ENCODE peak calls at places on chromosome 1, in ten cellular contexts. H, P, V, C, A, M, K, J, X and D are unnamed samples.

GRCh38 chr1:166950156-166950555 is 25.2 kb downstream of the ILDR2 start:
- DNase-seq in H (no peak), P (no peak), V (no peak), C (peak; percentile 47), A (no peak), M (no peak), K (no peak), J (no peak), X (no peak), D (no peak)

GRCh38 chr1:185398599-185398998 is 81.6 kb upstream of the IVNS1ABP start:
- DNase-seq in H (no peak), P (no peak), V (no peak), C (no peak), A (no peak), M (no peak), K (no peak), J (no peak), X (no peak), D (no peak)

GRCh38 chr1:183239220-183239742 is 53.2 kb downstream of the LAMC2 start:
- DNase-seq in H (no peak), P (no peak), V (no peak), C (no peak), A (no peak), M (no peak), K (no peak), J (no peak), X (no peak), D (no peak)

GRCh38 chr1:217343907-217344306 is 287.0 kb downstream of the GPATCH2 start:
- DNase-seq in H (no peak), P (no peak), V (no peak), C (peak; percentile 43), A (no peak), M (no peak), K (no peak), J (no peak), X (no peak), D (no peak)

GRCh38 chr1:8017495-8018310 is 8.4 kb downstream of the ERRFI1 start:
- DNase-seq in H (no peak), P (peak; percentile 37), V (peak; percentile 68), C (no peak), A (no peak), M (no peak), K (no peak), J (peak; percentile 68), X (no peak), D (no peak)

GRCh38 chr1:9841460-9841859 is 17.7 kb upstream of the CLSTN1 start:
- DNase-seq in H (no peak), P (no peak), V (no peak), C (no peak), A (no peak), M (no peak), K (no peak), J (no peak), X (no peak), D (no peak)

GRCh38 chr1:68808351-68808750 is 311.5 kb upstream of the DEPDC1 start:
- DNase-seq in H (no peak), P (no peak), V (peak; percentile 22), C (no peak), A (no peak), M (no peak), K (no peak), J (no peak), X (no peak), D (no peak)

GRCh38 chr1:193479187-193479586 is 292.8 kb upstream of the B3GALT2 start:
- DNase-seq in H (no peak), P (no peak), V (no peak), C (no peak), A (no peak), M (peak; percentile 16), K (no peak), J (no peak), X (peak; percentile 6), D (no peak)

GRCh38 chr1:59707216-59707615 is 107.5 kb upstream of the HOOK1 start:
- DNase-seq in H (no peak), P (peak; percentile 55), V (peak; percentile 98), C (no peak), A (peak; percentile 31), M (no peak), K (peak; percentile 97), J (peak; percentile 97), X (no peak), D (no peak)

GRCh38 chr1:3780901-3781300 is 8.4 kb downstream of the SMIM1 start:
- DNase-seq in H (no peak), P (no peak), V (no peak), C (peak; percentile 21), A (no peak), M (no peak), K (no peak), J (no peak), X (no peak), D (no peak)

GRCh38 chr1:20356850-20357459 is 66.3 kb downstream of the VWA5B1 start:
- DNase-seq in H (no peak), P (no peak), V (no peak), C (no peak), A (no peak), M (no peak), K (no peak), J (no peak), X (no peak), D (no peak)